ENCODE peak calls at places on chromosomes 13 and 19, in seven cellular contexts. One of them, this sample, is unnamed.

GRCh38 chr13:73133536-73133935 is 74.7 kb downstream of the KLF5 start:
- DNase-seq in hepatocyte: no peak
- DNase-seq in chondrocyte: no peak
- DNase-seq in OCI-LY7: no peak
- DNase-seq in cardiac muscle cell: no peak
- DNase-seq in breast epithelium: no peak
- DNase-seq in ovary: no peak
- DNase-seq in this sample: no peak

GRCh38 chr13:76637651-76638111 is 248.5 kb downstream of the KCTD12 start:
- DNase-seq in hepatocyte: no peak
- DNase-seq in chondrocyte: no peak
- DNase-seq in OCI-LY7: no peak
- DNase-seq in cardiac muscle cell: peak
- DNase-seq in breast epithelium: no peak
- DNase-seq in ovary: no peak
- DNase-seq in this sample: no peak

GRCh38 chr19:41928754-41929535 is 696 bp upstream of the ERFL start:
- DNase-seq in hepatocyte: no peak
- DNase-seq in chondrocyte: no peak
- DNase-seq in OCI-LY7: peak
- DNase-seq in cardiac muscle cell: no peak
- DNase-seq in breast epithelium: no peak
- DNase-seq in ovary: no peak
- DNase-seq in this sample: no peak

GRCh38 chr19:2461751-2462634 is 5.2 kb upstream of the LMNB2 start:
- DNase-seq in hepatocyte: peak
- DNase-seq in chondrocyte: no peak
- DNase-seq in OCI-LY7: peak
- DNase-seq in cardiac muscle cell: peak
- DNase-seq in breast epithelium: no peak
- DNase-seq in ovary: peak
- DNase-seq in this sample: no peak

GRCh38 chr19:1256646-1257474 is 8.5 kb downstream of the MIDN start:
- DNase-seq in hepatocyte: no peak
- DNase-seq in chondrocyte: no peak
- DNase-seq in OCI-LY7: no peak
- DNase-seq in cardiac muscle cell: no peak
- DNase-seq in breast epithelium: no peak
- DNase-seq in ovary: no peak
- DNase-seq in this sample: no peak

GRCh38 chr13:104650426-104650825 is 1584.2 kb upstream of the SLC10A2 start:
- DNase-seq in hepatocyte: no peak
- DNase-seq in chondrocyte: no peak
- DNase-seq in OCI-LY7: no peak
- DNase-seq in cardiac muscle cell: no peak
- DNase-seq in breast epithelium: no peak
- DNase-seq in ovary: no peak
- DNase-seq in this sample: no peak

GRCh38 chr19:3250675-3251074 is 26.2 kb downstream of the CELF5 start:
- DNase-seq in hepatocyte: no peak
- DNase-seq in chondrocyte: no peak
- DNase-seq in OCI-LY7: peak
- DNase-seq in cardiac muscle cell: peak
- DNase-seq in breast epithelium: no peak
- DNase-seq in ovary: no peak
- DNase-seq in this sample: no peak

GRCh38 chr13:109145631-109146030 is 516.2 kb downstream of the MYO16 start:
- DNase-seq in hepatocyte: peak
- DNase-seq in chondrocyte: no peak
- DNase-seq in OCI-LY7: peak
- DNase-seq in cardiac muscle cell: peak
- DNase-seq in breast epithelium: no peak
- DNase-seq in ovary: no peak
- DNase-seq in this sample: no peak

GRCh38 chr19:10390652-10391286 is 10.4 kb upstream of the TYK2 start:
- DNase-seq in hepatocyte: peak
- DNase-seq in chondrocyte: no peak
- DNase-seq in OCI-LY7: peak
- DNase-seq in cardiac muscle cell: peak
- DNase-seq in breast epithelium: peak
- DNase-seq in ovary: peak
- DNase-seq in this sample: peak

GRCh38 chr19:47255947-47256687 is at the start of gene CCDC9:
- DNase-seq in hepatocyte: peak
- DNase-seq in chondrocyte: peak
- DNase-seq in OCI-LY7: peak
- DNase-seq in cardiac muscle cell: peak
- DNase-seq in breast epithelium: peak
- DNase-seq in ovary: peak
- DNase-seq in this sample: peak

GRCh38 chr13:71867101-71867814 is at the start of gene DACH1:
- DNase-seq in hepatocyte: peak
- DNase-seq in chondrocyte: no peak
- DNase-seq in OCI-LY7: no peak
- DNase-seq in cardiac muscle cell: peak
- DNase-seq in breast epithelium: peak
- DNase-seq in ovary: no peak
- DNase-seq in this sample: no peak

GRCh38 chr19:815079-815774 is 6.5 kb downstream of the PLPPR3 start:
- DNase-seq in hepatocyte: no peak
- DNase-seq in chondrocyte: no peak
- DNase-seq in OCI-LY7: no peak
- DNase-seq in cardiac muscle cell: no peak
- DNase-seq in breast epithelium: no peak
- DNase-seq in ovary: peak
- DNase-seq in this sample: no peak

GRCh38 chr13:46267166-46267565 is 55.4 kb downstream of the LRRC63 start:
- DNase-seq in hepatocyte: no peak
- DNase-seq in chondrocyte: no peak
- DNase-seq in OCI-LY7: no peak
- DNase-seq in cardiac muscle cell: no peak
- DNase-seq in breast epithelium: no peak
- DNase-seq in ovary: no peak
- DNase-seq in this sample: no peak

GRCh38 chr13:113207890-113208423 is 512 bp downstream of the PCID2 start:
- DNase-seq in hepatocyte: peak
- DNase-seq in chondrocyte: no peak
- DNase-seq in OCI-LY7: no peak
- DNase-seq in cardiac muscle cell: peak
- DNase-seq in breast epithelium: no peak
- DNase-seq in ovary: no peak
- DNase-seq in this sample: no peak

DNA sequence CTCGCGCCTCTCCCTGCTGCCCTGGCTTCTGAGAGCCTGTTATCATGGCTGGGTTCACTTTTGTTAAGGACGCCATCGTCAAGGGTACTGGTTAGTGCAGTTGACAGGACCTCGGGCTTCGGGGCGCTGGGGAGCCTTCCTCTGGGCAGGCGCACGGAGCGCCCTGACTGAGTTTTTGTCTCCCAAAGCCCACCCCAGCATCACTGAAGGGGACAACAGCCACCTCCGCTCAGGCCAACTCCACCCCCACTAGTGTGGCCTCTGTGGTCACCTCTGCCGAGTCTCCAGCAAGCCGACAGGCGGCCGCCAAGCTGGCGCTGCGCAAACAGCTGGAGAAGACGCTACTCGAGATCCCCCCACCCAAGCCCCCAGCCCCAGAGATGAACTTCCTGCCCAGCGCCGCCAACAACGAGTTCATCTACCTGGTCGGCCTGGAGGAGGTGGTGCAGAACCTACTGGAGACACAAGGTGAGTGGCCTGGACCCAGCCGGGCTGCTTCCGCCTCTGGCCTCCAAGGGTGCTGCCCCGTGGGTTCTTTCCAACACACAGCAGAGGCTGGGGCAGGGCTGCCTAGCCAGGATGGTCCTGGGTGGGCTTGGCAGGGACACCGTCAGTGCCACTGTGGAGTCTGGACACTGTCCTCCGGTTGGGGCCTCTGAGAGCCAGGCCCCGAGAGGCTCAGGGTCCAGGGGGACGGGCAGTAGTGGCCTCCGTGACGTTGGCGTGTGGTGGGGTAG is 16.9 kb downstream of the TSSK6 start:
- DNase-seq in hepatocyte: no peak
- DNase-seq in chondrocyte: no peak
- DNase-seq in OCI-LY7: no peak
- DNase-seq in cardiac muscle cell: no peak
- DNase-seq in breast epithelium: no peak
- DNase-seq in ovary: no peak
- DNase-seq in this sample: no peak
- TF ChIP-seq CTCF in hepatocyte: no peak
- TF ChIP-seq CTCF in chondrocyte: no peak
- TF ChIP-seq CTCF in OCI-LY7: no peak
- TF ChIP-seq CTCF in cardiac muscle cell: no peak
- TF ChIP-seq CTCF in breast epithelium: no peak
- TF ChIP-seq CTCF in ovary: no peak
- TF ChIP-seq CTCF in this sample: no peak

DNA sequence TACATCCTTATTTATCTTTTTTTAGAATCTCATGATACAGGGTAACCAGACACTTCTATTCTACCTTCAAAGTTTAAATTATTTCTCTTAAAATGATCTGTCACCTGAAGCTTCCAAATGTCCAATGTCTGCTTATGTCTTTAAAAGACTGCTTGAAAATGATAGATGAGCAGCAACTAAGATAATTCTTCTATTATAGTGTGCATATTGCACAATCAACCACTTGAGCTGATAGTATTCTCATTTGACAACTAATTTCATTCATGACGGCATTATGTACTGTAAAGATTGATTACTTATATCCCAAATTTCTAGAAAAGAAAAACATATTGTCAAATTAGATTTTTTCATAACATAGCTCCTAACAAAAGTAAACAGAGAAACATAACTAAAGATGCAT is 1478.2 kb upstream of the MIR17HG start:
- DNase-seq in hepatocyte: no peak
- DNase-seq in chondrocyte: no peak
- DNase-seq in OCI-LY7: no peak
- DNase-seq in cardiac muscle cell: no peak
- DNase-seq in breast epithelium: no peak
- DNase-seq in ovary: no peak
- DNase-seq in this sample: no peak
- TF ChIP-seq CTCF in hepatocyte: no peak
- TF ChIP-seq CTCF in chondrocyte: no peak
- TF ChIP-seq CTCF in OCI-LY7: no peak
- TF ChIP-seq CTCF in cardiac muscle cell: no peak
- TF ChIP-seq CTCF in breast epithelium: no peak
- TF ChIP-seq CTCF in ovary: no peak
- TF ChIP-seq CTCF in this sample: no peak

GRCh38 chr19:55145241-55145640 is 3.8 kb downstream of the TNNT1 start:
- DNase-seq in hepatocyte: no peak
- DNase-seq in chondrocyte: no peak
- DNase-seq in OCI-LY7: no peak
- DNase-seq in cardiac muscle cell: no peak
- DNase-seq in breast epithelium: no peak
- DNase-seq in ovary: no peak
- DNase-seq in this sample: no peak

GRCh38 chr19:55147408-55148251 is 1.4 kb downstream of the TNNT1 start:
- DNase-seq in hepatocyte: no peak
- DNase-seq in chondrocyte: no peak
- DNase-seq in OCI-LY7: no peak
- DNase-seq in cardiac muscle cell: no peak
- DNase-seq in breast epithelium: no peak
- DNase-seq in ovary: no peak
- DNase-seq in this sample: no peak

GRCh38 chr19:55146648-55147218 is 2.3 kb downstream of the TNNT1 start:
- DNase-seq in hepatocyte: peak
- DNase-seq in chondrocyte: no peak
- DNase-seq in OCI-LY7: peak
- DNase-seq in cardiac muscle cell: no peak
- DNase-seq in breast epithelium: no peak
- DNase-seq in ovary: no peak
- DNase-seq in this sample: no peak

GRCh38 chr19:55149078-55150003 is at the start of gene TNNT1:
- DNase-seq in hepatocyte: peak
- DNase-seq in chondrocyte: no peak
- DNase-seq in OCI-LY7: no peak
- DNase-seq in cardiac muscle cell: no peak
- DNase-seq in breast epithelium: no peak
- DNase-seq in ovary: no peak
- DNase-seq in this sample: no peak

DNA sequence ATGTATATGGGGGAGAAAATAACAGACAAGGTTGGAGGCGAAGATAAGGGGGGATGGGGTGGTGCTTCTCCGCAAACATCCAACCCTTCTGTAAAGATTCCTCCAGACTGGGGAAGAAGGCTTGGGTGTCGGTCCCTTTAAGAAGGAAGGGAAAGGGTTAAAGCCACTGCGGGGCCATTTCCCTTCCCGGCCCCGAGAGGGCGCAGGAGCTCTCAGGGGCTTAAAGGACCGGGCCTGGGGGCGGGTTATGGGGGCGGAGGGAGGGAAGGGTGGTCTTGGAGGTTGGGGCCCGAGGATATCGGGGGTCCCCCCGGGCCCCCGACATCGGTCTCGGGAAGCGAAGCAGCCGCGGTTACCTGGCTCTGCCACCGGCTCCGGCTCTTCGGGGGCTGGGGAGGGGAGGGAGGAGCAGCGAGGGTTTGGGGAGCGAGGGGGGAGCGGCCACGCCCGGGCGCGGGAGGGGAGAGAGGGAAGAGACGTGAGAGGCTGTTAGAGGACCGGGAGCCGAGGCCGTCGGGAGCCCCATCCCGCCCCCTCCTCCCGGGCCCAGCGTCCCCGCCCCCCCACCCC is 2.8 kb downstream of the TNNT1 start:
- DNase-seq in hepatocyte: no peak
- DNase-seq in chondrocyte: no peak
- DNase-seq in OCI-LY7: peak
- DNase-seq in cardiac muscle cell: peak
- DNase-seq in breast epithelium: no peak
- DNase-seq in ovary: no peak
- DNase-seq in this sample: no peak
- TF ChIP-seq CTCF in hepatocyte: peak
- TF ChIP-seq CTCF in chondrocyte: peak
- TF ChIP-seq CTCF in OCI-LY7: peak
- TF ChIP-seq CTCF in cardiac muscle cell: peak
- TF ChIP-seq CTCF in breast epithelium: no peak
- TF ChIP-seq CTCF in ovary: no peak
- TF ChIP-seq CTCF in this sample: no peak

GRCh38 chr19:8358948-8359347 is 5.0 kb upstream of the ANGPTL4 start:
- DNase-seq in hepatocyte: no peak
- DNase-seq in chondrocyte: no peak
- DNase-seq in OCI-LY7: no peak
- DNase-seq in cardiac muscle cell: no peak
- DNase-seq in breast epithelium: no peak
- DNase-seq in ovary: no peak
- DNase-seq in this sample: no peak

GRCh38 chr19:8360196-8360595 is 3.8 kb upstream of the ANGPTL4 start:
- DNase-seq in hepatocyte: no peak
- DNase-seq in chondrocyte: no peak
- DNase-seq in OCI-LY7: no peak
- DNase-seq in cardiac muscle cell: no peak
- DNase-seq in breast epithelium: no peak
- DNase-seq in ovary: no peak
- DNase-seq in this sample: no peak

GRCh38 chr19:8357007-8357521 is 6.9 kb upstream of the ANGPTL4 start:
- DNase-seq in hepatocyte: peak
- DNase-seq in chondrocyte: no peak
- DNase-seq in OCI-LY7: no peak
- DNase-seq in cardiac muscle cell: peak
- DNase-seq in breast epithelium: no peak
- DNase-seq in ovary: no peak
- DNase-seq in this sample: no peak

GRCh38 chr19:8352134-8352827 is 9.2 kb upstream of the KANK3 start:
- DNase-seq in hepatocyte: no peak
- DNase-seq in chondrocyte: no peak
- DNase-seq in OCI-LY7: no peak
- DNase-seq in cardiac muscle cell: peak
- DNase-seq in breast epithelium: no peak
- DNase-seq in ovary: no peak
- DNase-seq in this sample: no peak

GRCh38 chr19:8355631-8356402 is 8.1 kb upstream of the ANGPTL4 start:
- DNase-seq in hepatocyte: peak
- DNase-seq in chondrocyte: no peak
- DNase-seq in OCI-LY7: no peak
- DNase-seq in cardiac muscle cell: peak
- DNase-seq in breast epithelium: no peak
- DNase-seq in ovary: no peak
- DNase-seq in this sample: peak
- TF ChIP-seq CTCF in hepatocyte: no peak
- TF ChIP-seq CTCF in chondrocyte: peak
- TF ChIP-seq CTCF in OCI-LY7: no peak
- TF ChIP-seq CTCF in cardiac muscle cell: no peak
- TF ChIP-seq CTCF in breast epithelium: no peak
- TF ChIP-seq CTCF in ovary: no peak
- TF ChIP-seq CTCF in this sample: no peak

This sample was measured in omental fat pad.